ENCODE peak calls at places on chromosomes 4 and X, in ten cellular contexts. One of them, this sample, is unnamed.

GRCh38 chr4:168791376-168791775 is 218.7 kb downstream of the CBR4 start:
- DNase-seq in occipital lobe: no peak
- DNase-seq in SJSA1: no peak
- DNase-seq in kidney glomerular epithelial cell: no peak
- DNase-seq in pons: no peak
- DNase-seq in endothelial cell of umbilical vein: no peak
- DNase-seq in stimulated activated CD4-positive, alpha-beta T cell treated with anti-CD3 and anti-CD28 coated beads, Interleukin-1b, Interleukin-23, amount 100 ng/mL, for 24 hours: no peak
- DNase-seq in NAMALWA: no peak
- DNase-seq in head of caudate nucleus: no peak
- DNase-seq in amniotic stem cell: no peak
- DNase-seq in this sample: no peak

GRCh38 chrX:68650491-68650890 is 3.0 kb downstream of the STARD8 start:
- DNase-seq in NAMALWA: no peak
- DNase-seq in stimulated activated CD4-positive, alpha-beta T cell treated with anti-CD3 and anti-CD28 coated beads, Interleukin-1b, Interleukin-23, amount 100 ng/mL, for 24 hours: no peak
- DNase-seq in SJSA1: no peak
- DNase-seq in pons: no peak
- DNase-seq in kidney glomerular epithelial cell: peak
- DNase-seq in head of caudate nucleus: no peak
- DNase-seq in occipital lobe: no peak
- DNase-seq in amniotic stem cell: no peak
- DNase-seq in endothelial cell of umbilical vein: no peak
- DNase-seq in this sample: no peak

GRCh38 chr4:25938251-25939186 is 24.5 kb downstream of the SMIM20 start:
- DNase-seq in NAMALWA: no peak
- DNase-seq in SJSA1: no peak
- DNase-seq in stimulated activated CD4-positive, alpha-beta T cell treated with anti-CD3 and anti-CD28 coated beads, Interleukin-1b, Interleukin-23, amount 100 ng/mL, for 24 hours: peak
- DNase-seq in amniotic stem cell: no peak
- DNase-seq in pons: no peak
- DNase-seq in kidney glomerular epithelial cell: peak
- DNase-seq in head of caudate nucleus: no peak
- DNase-seq in endothelial cell of umbilical vein: no peak
- DNase-seq in occipital lobe: no peak
- DNase-seq in this sample: no peak

GRCh38 chr4:153140294-153140693 is 63.9 kb upstream of the TRIM2 start:
- DNase-seq in SJSA1: no peak
- DNase-seq in NAMALWA: no peak
- DNase-seq in stimulated activated CD4-positive, alpha-beta T cell treated with anti-CD3 and anti-CD28 coated beads, Interleukin-1b, Interleukin-23, amount 100 ng/mL, for 24 hours: no peak
- DNase-seq in pons: no peak
- DNase-seq in kidney glomerular epithelial cell: no peak
- DNase-seq in occipital lobe: no peak
- DNase-seq in endothelial cell of umbilical vein: no peak
- DNase-seq in amniotic stem cell: no peak
- DNase-seq in head of caudate nucleus: no peak
- DNase-seq in this sample: no peak

GRCh38 chr4:38314663-38315062 is 349.3 kb upstream of the KLF3 start:
- DNase-seq in endothelial cell of umbilical vein: no peak
- DNase-seq in NAMALWA: no peak
- DNase-seq in head of caudate nucleus: no peak
- DNase-seq in pons: peak
- DNase-seq in SJSA1: no peak
- DNase-seq in stimulated activated CD4-positive, alpha-beta T cell treated with anti-CD3 and anti-CD28 coated beads, Interleukin-1b, Interleukin-23, amount 100 ng/mL, for 24 hours: no peak
- DNase-seq in amniotic stem cell: no peak
- DNase-seq in kidney glomerular epithelial cell: no peak
- DNase-seq in occipital lobe: no peak
- DNase-seq in this sample: no peak

GRCh38 chrX:20061869-20062254 is 54.8 kb downstream of the MAP7D2 start:
- DNase-seq in stimulated activated CD4-positive, alpha-beta T cell treated with anti-CD3 and anti-CD28 coated beads, Interleukin-1b, Interleukin-23, amount 100 ng/mL, for 24 hours: no peak
- DNase-seq in amniotic stem cell: no peak
- DNase-seq in head of caudate nucleus: no peak
- DNase-seq in kidney glomerular epithelial cell: peak
- DNase-seq in NAMALWA: no peak
- DNase-seq in SJSA1: no peak
- DNase-seq in occipital lobe: no peak
- DNase-seq in endothelial cell of umbilical vein: no peak
- DNase-seq in pons: no peak
- DNase-seq in this sample: no peak

GRCh38 chr4:39626261-39626660 is 12.4 kb downstream of the SMIM14 start:
- DNase-seq in head of caudate nucleus: no peak
- DNase-seq in amniotic stem cell: no peak
- DNase-seq in stimulated activated CD4-positive, alpha-beta T cell treated with anti-CD3 and anti-CD28 coated beads, Interleukin-1b, Interleukin-23, amount 100 ng/mL, for 24 hours: no peak
- DNase-seq in endothelial cell of umbilical vein: no peak
- DNase-seq in occipital lobe: no peak
- DNase-seq in NAMALWA: peak
- DNase-seq in SJSA1: no peak
- DNase-seq in pons: peak
- DNase-seq in kidney glomerular epithelial cell: no peak
- DNase-seq in this sample: no peak

GRCh38 chrX:12480956-12481355 is 310.3 kb upstream of the PRPS2 start:
- DNase-seq in stimulated activated CD4-positive, alpha-beta T cell treated with anti-CD3 and anti-CD28 coated beads, Interleukin-1b, Interleukin-23, amount 100 ng/mL, for 24 hours: no peak
- DNase-seq in occipital lobe: no peak
- DNase-seq in NAMALWA: no peak
- DNase-seq in amniotic stem cell: no peak
- DNase-seq in pons: no peak
- DNase-seq in SJSA1: no peak
- DNase-seq in kidney glomerular epithelial cell: no peak
- DNase-seq in endothelial cell of umbilical vein: no peak
- DNase-seq in head of caudate nucleus: no peak
- DNase-seq in this sample: no peak

GRCh38 chr4:14529653-14530052 is 472.6 kb upstream of the CPEB2 start:
- DNase-seq in occipital lobe: no peak
- DNase-seq in kidney glomerular epithelial cell: no peak
- DNase-seq in pons: no peak
- DNase-seq in NAMALWA: no peak
- DNase-seq in endothelial cell of umbilical vein: no peak
- DNase-seq in head of caudate nucleus: no peak
- DNase-seq in stimulated activated CD4-positive, alpha-beta T cell treated with anti-CD3 and anti-CD28 coated beads, Interleukin-1b, Interleukin-23, amount 100 ng/mL, for 24 hours: no peak
- DNase-seq in SJSA1: no peak
- DNase-seq in amniotic stem cell: peak
- DNase-seq in this sample: no peak

GRCh38 chrX:24657671-24658410 is 10.7 kb upstream of the PCYT1B start:
- DNase-seq in occipital lobe: no peak
- DNase-seq in NAMALWA: no peak
- DNase-seq in kidney glomerular epithelial cell: no peak
- DNase-seq in stimulated activated CD4-positive, alpha-beta T cell treated with anti-CD3 and anti-CD28 coated beads, Interleukin-1b, Interleukin-23, amount 100 ng/mL, for 24 hours: no peak
- DNase-seq in amniotic stem cell: no peak
- DNase-seq in head of caudate nucleus: no peak
- DNase-seq in endothelial cell of umbilical vein: no peak
- DNase-seq in pons: no peak
- DNase-seq in SJSA1: no peak
- DNase-seq in this sample: no peak

This sample was measured in pulmonary artery endothelial cell.